ENCODE peak calls at places on chromosomes 12 and 14, in seven cellular contexts. J, N, T, A, E, M and O are unnamed samples.

GRCh38 chr14:85444685-85445084 is 85.3 kb upstream of the FLRT2 start:
- DNase-seq in J (peak; percentile 4), N (no peak), T (peak; percentile 40), A (no peak), E (peak; percentile 44), M (no peak), O (no peak)

GRCh38 chr12:106251636-106252035 is 3.8 kb upstream of the CKAP4 start:
- DNase-seq in J (peak; percentile 26), N (no peak), T (peak; percentile 4), A (no peak), E (peak; percentile 76), M (no peak), O (no peak)

GRCh38 chr14:31435276-31435675 is 14.9 kb upstream of the HEATR5A start:
- DNase-seq in J (no peak), N (no peak), T (no peak), A (no peak), E (peak; percentile 73), M (no peak), O (no peak)

GRCh38 chr12:74619886-74620285 is 82.3 kb downstream of the ATXN7L3B start:
- DNase-seq in J (no peak), N (no peak), T (no peak), A (no peak), E (no peak), M (no peak), O (no peak)

GRCh38 chr12:42421844-42422779 is 96.1 kb downstream of the PPHLN1 start:
- DNase-seq in J (no peak), N (no peak), T (peak; percentile 18), A (no peak), E (peak; percentile 83), M (no peak), O (no peak)

GRCh38 chr12:49332891-49333371 is 4.1 kb downstream of the C1QL4 start:
- DNase-seq in J (no peak), N (no peak), T (no peak), A (no peak), E (no peak), M (no peak), O (no peak)

GRCh38 chr14:104421401-104421821 is 158.2 kb upstream of the C14orf180 start:
- DNase-seq in J (no peak), N (no peak), T (no peak), A (no peak), E (no peak), M (no peak), O (no peak)

GRCh38 chr14:60756847-60757246 is 22.3 kb downstream of the MNAT1 start:
- DNase-seq in J (no peak), N (no peak), T (peak; percentile 28), A (no peak), E (peak; percentile 63), M (no peak), O (no peak)

GRCh38 chr14:77314043-77314442 is 6.6 kb downstream of the POMT2 start:
- DNase-seq in J (no peak), N (no peak), T (peak; percentile 92), A (no peak), E (peak; percentile 92), M (no peak), O (no peak)

GRCh38 chr14:92601131-92601710 is 87.6 kb downstream of the RIN3 start:
- DNase-seq in J (no peak), N (no peak), T (no peak), A (no peak), E (no peak), M (no peak), O (peak; percentile 36)

GRCh38 chr12:92721130-92721529 is 18.3 kb downstream of the PLEKHG7 start:
- DNase-seq in J (no peak), N (no peak), T (no peak), A (no peak), E (peak; percentile 54), M (no peak), O (no peak)

GRCh38 chr14:95156765-95157194 is 549 bp downstream of the DICER1 start:
- DNase-seq in J (peak; percentile 55), N (peak; percentile 91), T (peak; percentile 14), A (peak; percentile 19), E (peak; percentile 61), M (no peak), O (no peak)

GRCh38 chr12:112347521-112347920 is 34.7 kb downstream of the HECTD4 start:
- DNase-seq in J (no peak), N (no peak), T (no peak), A (no peak), E (peak; percentile 85), M (no peak), O (no peak)

GRCh38 chr12:12791756-12792346 is 6.4 kb downstream of the APOLD1 start:
- DNase-seq in J (no peak), N (no peak), T (no peak), A (no peak), E (peak; percentile 44), M (no peak), O (no peak)

GRCh38 chr12:123094349-123095073 is 56.4 kb downstream of the PITPNM2 start:
- DNase-seq in J (peak; percentile 54), N (no peak), T (peak; percentile 96), A (no peak), E (peak; percentile 93), M (no peak), O (no peak)

GRCh38 chr14:100393906-100394732 is 71.0 kb downstream of the SLC25A47 start:
- DNase-seq in J (no peak), N (no peak), T (no peak), A (no peak), E (no peak), M (no peak), O (no peak)

GRCh38 chr14:61923348-61923747 is 161.1 kb downstream of the SNAPC1 start:
- DNase-seq in J (no peak), N (no peak), T (peak; percentile 72), A (no peak), E (peak; percentile 68), M (no peak), O (no peak)

GRCh38 chr14:35341454-35342159 is 49.4 kb downstream of the PSMA6 start:
- DNase-seq in J (peak; percentile 67), N (peak; percentile 95), T (peak; percentile 88), A (peak; percentile 58), E (peak; percentile 96), M (no peak), O (no peak)

GRCh38 chr12:55934343-55934742 is 3.4 kb downstream of the DGKA start:
- DNase-seq in J (no peak), N (no peak), T (no peak), A (no peak), E (no peak), M (no peak), O (no peak)

GRCh38 chr12:69415471-69416275 is 54.5 kb upstream of the FRS2 start:
- DNase-seq in J (peak; percentile 44), N (peak; percentile 73), T (peak; percentile 75), A (peak; percentile 47), E (peak; percentile 92), M (no peak), O (no peak)

GRCh38 chr12:22121224-22121623 is 75.2 kb downstream of the CMAS start:
- DNase-seq in J (no peak), N (peak; percentile 49), T (peak; percentile 8), A (peak; percentile 75), E (no peak), M (no peak), O (no peak)
- TF ChIP-seq CTCF in J (no peak), N (peak; percentile 18), T (peak; percentile 42), A (peak; percentile 54), E (no peak), M (no peak), O (peak; percentile 22)

DNA sequence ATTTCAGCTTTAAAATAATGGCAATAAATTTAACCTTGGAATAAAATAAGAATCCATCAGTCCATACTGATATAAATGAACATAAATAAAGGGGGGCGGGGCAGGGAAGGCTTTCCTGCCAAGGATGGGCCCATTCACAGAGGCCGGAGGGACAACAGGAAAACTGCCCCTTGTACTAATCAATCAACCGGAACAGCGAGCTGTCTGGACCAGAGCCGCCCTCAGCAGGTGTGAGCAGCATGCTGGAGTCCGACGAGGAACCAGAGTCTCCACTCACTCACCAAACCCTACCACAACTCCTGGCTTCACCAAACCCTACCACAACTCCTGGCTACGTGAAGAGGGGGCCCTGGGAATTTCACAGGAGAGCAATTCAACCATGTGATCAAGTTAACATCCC is 51.3 kb downstream of the RIMBP2 start:
- DNase-seq in J (no peak), N (no peak), T (no peak), A (no peak), E (no peak), M (no peak), O (no peak)
- TF ChIP-seq CTCF in J (no peak), N (no peak), T (no peak), A (no peak), E (no peak), M (no peak), O (no peak)

GRCh38 chr14:23389396-23389795 is 12.6 kb downstream of the CMTM5 start:
- DNase-seq in J (no peak), N (no peak), T (no peak), A (no peak), E (no peak), M (no peak), O (no peak)

GRCh38 chr14:23385840-23386657 is 9.2 kb downstream of the CMTM5 start:
- DNase-seq in J (no peak), N (peak; percentile 59), T (no peak), A (no peak), E (no peak), M (no peak), O (no peak)

GRCh38 chr14:23388996-23389395 is 12.2 kb downstream of the CMTM5 start:
- DNase-seq in J (no peak), N (no peak), T (no peak), A (no peak), E (no peak), M (no peak), O (no peak)

GRCh38 chr14:23386999-23387398 is 10.2 kb downstream of the CMTM5 start:
- DNase-seq in J (no peak), N (no peak), T (no peak), A (no peak), E (no peak), M (no peak), O (no peak)

DNA sequence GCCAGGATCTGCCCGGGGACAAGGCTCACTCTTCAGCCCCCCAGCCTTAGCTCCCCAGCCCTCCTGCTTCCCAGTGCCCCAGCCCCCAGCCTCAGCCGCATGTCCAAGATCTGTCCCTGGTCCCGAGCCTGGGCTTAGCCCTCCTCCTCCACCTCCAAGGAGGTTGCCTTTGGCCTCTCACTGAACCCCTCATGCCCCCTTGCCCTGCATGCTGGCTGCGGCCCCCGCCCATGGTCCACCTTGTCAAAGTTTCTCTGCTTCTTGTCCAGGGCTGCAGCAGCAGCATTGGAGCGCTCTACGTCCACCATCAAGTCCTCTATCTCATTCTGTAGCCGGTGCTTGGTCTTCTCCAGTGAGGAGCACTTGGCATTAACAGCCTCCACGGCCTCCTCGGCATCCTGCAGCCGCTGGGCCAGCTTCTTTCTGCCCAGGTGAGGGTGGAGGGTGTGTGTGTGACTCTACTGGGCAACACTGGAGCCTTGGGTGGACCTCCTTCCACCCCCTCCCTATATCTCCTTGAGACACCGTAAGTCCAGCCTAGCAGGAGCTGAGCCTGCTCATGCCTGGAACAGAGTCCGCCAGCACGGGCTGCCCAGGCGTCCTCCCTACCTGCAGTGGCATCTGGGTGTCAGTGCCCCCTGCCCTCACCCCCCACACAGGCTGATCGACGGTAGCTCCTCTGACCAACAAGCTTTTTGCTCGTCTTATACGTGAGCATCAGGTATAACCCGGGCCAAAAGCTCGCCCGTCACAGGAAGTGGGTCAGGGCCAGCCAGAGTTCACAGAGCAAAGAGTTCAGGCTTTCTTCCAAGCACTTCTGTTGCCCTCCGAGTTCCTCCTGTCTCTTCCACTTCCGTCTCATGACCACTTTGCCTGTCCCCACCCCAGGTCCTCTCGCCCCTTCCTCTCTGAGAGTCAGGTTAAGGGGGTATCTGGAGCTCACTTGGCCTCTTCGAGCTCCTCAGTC is 11.4 kb downstream of the CMTM5 start:
- DNase-seq in J (no peak), N (no peak), T (no peak), A (no peak), E (no peak), M (no peak), O (no peak)
- TF ChIP-seq CTCF in J (no peak), N (no peak), T (no peak), A (no peak), E (no peak), M (no peak), O (no peak)

GRCh38 chr14:47539065-47539464 is 136.3 kb downstream of the MDGA2 start:
- DNase-seq in J (no peak), N (no peak), T (peak; percentile 43), A (no peak), E (no peak), M (no peak), O (no peak)
- TF ChIP-seq CTCF in J (peak; percentile 25), N (no peak), T (peak; percentile 65), A (no peak), E (no peak), M (no peak), O (no peak)